ENCODE peak calls at places on chromosomes 1 and 21, in ten cellular contexts. H, P, X, K, V, C, F, U, W and M are unnamed samples.

GRCh38 chr1:23019851-23020625 is 770 bp downstream of the KDM1A start:
- DNase-seq in K (peak), F (peak), U (peak), V (peak), P (no peak), C (peak), H (peak), X (no peak), W (peak), M (peak)

GRCh38 chr1:151820940-151821339 is 10.7 kb downstream of the RORC start:
- DNase-seq in F (no peak), P (no peak), C (no peak), U (no peak), K (no peak), H (no peak), X (no peak), V (no peak), W (no peak), M (peak)

GRCh38 chr1:84289169-84289785 is 12.2 kb upstream of the SAMD13 start:
- DNase-seq in V (no peak), P (no peak), H (no peak), F (no peak), X (no peak), C (no peak), W (no peak), U (no peak), K (no peak), M (no peak)

GRCh38 chr1:185409345-185409744 is 92.3 kb upstream of the IVNS1ABP start:
- DNase-seq in X (no peak), U (no peak), K (no peak), H (no peak), F (no peak), V (no peak), C (no peak), W (no peak), P (no peak), M (no peak)

GRCh38 chr1:84719477-84720274 is 29.4 kb upstream of the SSX2IP start:
- DNase-seq in C (no peak), V (no peak), P (no peak), F (no peak), X (no peak), W (no peak), K (no peak), U (no peak), H (no peak), M (no peak)

GRCh38 chr1:58013237-58013636 is 533.3 kb downstream of the OMA1 start:
- DNase-seq in F (no peak), X (no peak), H (no peak), V (peak), W (no peak), P (no peak), C (peak), U (no peak), K (peak), M (peak)

GRCh38 chr21:43306911-43307676 is 119.8 kb downstream of the SIK1 start:
- DNase-seq in C (no peak), V (no peak), X (no peak), F (peak), P (no peak), W (peak), U (no peak), K (peak), H (peak), M (peak)

GRCh38 chr1:100606438-100606837 is 68.5 kb downstream of the GPR88 start:
- DNase-seq in W (no peak), P (no peak), U (peak), V (no peak), X (no peak), F (no peak), K (no peak), C (no peak), H (peak), M (peak)

GRCh38 chr1:47571161-47571560 is 133.3 kb downstream of the FOXD2 start:
- DNase-seq in H (no peak), W (no peak), X (no peak), V (no peak), U (no peak), K (no peak), F (no peak), P (no peak), C (no peak), M (no peak)

GRCh38 chr1:6988796-6989195 is 203.5 kb downstream of the CAMTA1 start:
- DNase-seq in X (no peak), C (no peak), U (no peak), H (no peak), K (no peak), P (peak), W (no peak), V (no peak), F (no peak), M (no peak)

GRCh38 chr21:40386301-40386911 is 460.6 kb downstream of the DSCAM start:
- DNase-seq in F (no peak), U (peak), K (peak), H (no peak), X (no peak), C (peak), V (peak), P (no peak), W (peak), M (peak)

GRCh38 chr1:23809751-23810171 is 9.2 kb upstream of the GALE start:
- DNase-seq in V (peak), P (no peak), X (no peak), H (no peak), F (peak), C (peak), W (peak), K (peak), U (peak), M (peak)

GRCh38 chr1:42734201-42735035 is 5.6 kb downstream of the CLDN19 start:
- DNase-seq in V (no peak), U (no peak), C (no peak), H (no peak), P (no peak), W (no peak), X (no peak), K (no peak), F (no peak), M (no peak)

DNA sequence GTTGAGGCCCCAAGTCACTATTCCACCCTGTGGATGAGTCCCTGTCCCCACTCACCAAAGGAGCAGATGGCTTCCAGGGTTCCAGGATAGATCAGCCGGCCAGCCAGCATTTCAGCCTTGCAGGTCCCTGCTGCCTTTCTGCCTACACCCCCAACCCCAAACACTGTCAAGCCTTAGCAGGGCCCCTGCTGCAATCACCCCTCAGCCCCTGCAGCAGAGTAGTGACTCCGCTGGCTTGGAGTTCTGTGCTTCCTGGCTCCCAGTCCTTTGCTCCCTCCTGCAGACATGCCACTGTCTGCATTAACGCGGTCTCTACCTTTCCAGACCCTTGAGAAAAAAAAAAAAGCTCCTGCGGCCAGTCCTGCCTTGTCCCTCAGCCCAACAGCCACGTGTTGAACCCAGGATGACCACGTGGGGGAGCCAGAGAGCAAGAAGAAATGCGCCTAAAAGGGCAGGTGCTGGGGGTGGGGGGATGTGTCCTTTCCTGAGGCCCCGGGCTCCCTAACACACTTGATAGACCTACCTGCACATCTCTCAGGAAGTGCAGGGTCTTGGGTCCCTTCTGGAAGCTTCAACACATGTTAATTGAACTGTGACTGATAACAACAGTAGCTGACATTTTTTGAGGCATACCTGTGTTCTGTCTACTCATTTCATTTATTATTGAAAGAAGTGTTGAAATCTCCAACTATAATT is 37.4 kb downstream of the RASSF5 start:
- DNase-seq in P (no peak), W (peak), F (peak), X (no peak), U (peak), K (peak), H (peak), C (peak), V (peak), M (peak)
- TF ChIP-seq CTCF in P (peak), W (peak), F (peak), X (peak), U (peak), K (peak), H (peak), C (peak), V (peak), M (peak)

GRCh38 chr1:33097137-33097611 is 16.2 kb downstream of the AZIN2 start:
- DNase-seq in H (no peak), P (no peak), K (no peak), X (no peak), F (no peak), U (no peak), V (no peak), C (no peak), W (no peak), M (no peak)

GRCh38 chr1:33097762-33098161 is 16.8 kb downstream of the AZIN2 start:
- DNase-seq in X (no peak), K (no peak), P (no peak), U (no peak), F (no peak), C (no peak), W (no peak), V (no peak), H (no peak), M (no peak)

GRCh38 chr1:33096358-33097005 is 15.5 kb downstream of the AZIN2 start:
- DNase-seq in P (no peak), V (no peak), F (no peak), U (no peak), H (no peak), C (no peak), K (no peak), W (no peak), X (peak), M (no peak)

GRCh38 chr1:33098371-33098770 is 17.4 kb downstream of the AZIN2 start:
- DNase-seq in P (no peak), X (no peak), V (no peak), U (no peak), W (no peak), H (no peak), C (no peak), K (no peak), F (no peak), M (no peak)

DNA sequence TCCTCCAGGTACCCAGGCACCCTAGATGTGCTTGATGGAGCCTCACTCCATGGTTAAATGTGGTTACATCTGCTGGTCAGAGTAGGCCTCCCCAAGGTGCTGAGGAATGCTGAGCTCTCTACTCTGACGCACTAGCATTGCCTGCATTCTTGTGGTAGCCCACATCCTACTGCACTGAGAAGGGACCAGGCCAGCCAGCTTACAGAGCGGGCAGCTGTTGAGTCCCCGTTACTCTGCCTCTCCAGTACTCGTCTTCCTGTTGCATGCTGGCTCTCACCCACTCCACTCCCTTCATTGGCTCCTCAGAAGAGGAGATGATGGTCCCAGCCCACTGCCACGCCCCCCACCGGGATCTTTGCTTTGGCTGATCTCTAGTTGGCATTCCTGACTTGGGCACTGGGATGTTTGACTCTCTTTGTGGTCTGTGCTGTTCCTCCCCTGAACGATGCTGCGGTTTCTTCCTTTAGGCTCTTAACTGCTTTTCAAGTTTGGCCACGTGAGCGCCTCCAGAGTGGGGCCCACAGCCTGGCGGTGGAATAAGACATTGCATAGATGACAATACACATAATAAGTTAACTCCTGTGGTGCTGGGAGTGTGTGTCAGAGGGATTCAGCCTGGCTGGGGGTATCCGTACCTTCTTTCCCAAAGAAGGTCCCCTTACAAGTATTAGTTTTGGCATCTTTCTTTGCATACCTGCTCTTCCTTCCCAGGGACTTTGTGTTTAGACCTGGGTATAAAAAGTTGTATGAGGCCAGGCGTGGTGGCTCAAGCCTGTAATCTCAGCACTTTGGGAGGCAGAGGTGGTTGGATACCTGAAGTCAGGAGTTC is 18.6 kb downstream of the AZIN2 start:
- DNase-seq in P (no peak), H (no peak), C (peak), F (no peak), U (peak), W (no peak), X (peak), V (no peak), K (no peak), M (peak)
- TF ChIP-seq CTCF in P (no peak), H (no peak), C (peak), F (no peak), U (peak), W (no peak), X (peak), V (no peak), K (no peak), M (peak)

DNA sequence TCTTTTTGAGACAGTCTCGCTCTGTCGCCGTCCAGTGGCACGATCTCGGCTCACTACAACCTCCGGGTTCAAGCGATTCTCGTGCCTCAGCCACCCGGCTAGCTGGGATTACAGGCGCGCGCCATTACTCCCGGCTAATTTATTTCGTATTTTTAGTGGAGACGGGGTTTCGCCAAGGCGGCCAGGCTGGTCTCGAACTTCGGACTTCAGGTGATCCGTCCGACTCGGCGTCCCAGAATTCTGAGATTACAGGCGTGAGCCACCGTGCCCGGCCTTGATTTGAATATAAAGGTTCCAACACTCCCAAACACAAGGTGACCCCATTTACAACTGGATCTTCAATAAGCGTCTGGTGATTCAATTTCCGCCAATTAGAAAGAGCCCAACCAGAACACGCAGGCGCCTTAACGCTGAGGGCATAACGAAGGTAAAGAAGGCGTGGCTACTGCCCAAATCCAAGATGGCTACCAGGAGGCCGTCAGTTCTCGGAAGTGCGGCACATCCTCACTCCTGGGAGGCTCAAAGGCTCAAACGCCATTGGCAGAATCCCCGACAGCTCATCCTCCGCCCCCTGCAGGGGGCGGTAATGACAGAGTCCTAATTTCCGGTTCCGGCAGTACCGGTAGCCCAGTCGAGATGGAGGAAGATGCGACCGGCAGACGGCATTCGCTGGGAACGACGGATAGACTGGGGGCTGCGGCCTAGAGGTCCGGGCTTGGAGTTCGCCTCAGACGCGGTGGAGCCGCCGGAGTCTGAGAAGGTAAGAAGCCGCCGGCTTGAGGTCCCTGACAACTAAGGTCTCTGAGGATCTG is at the start of gene SLC25A44:
- DNase-seq in X (peak), C (peak), K (peak), V (peak), H (peak), W (peak), U (peak), F (peak), P (peak), M (peak)
- TF ChIP-seq CTCF in X (peak), C (peak), K (peak), V (peak), H (peak), W (no peak), U (peak), F (peak), P (peak), M (peak)

GRCh38 chr1:172969611-172970010 is 81.1 kb downstream of the TNFSF18 start:
- DNase-seq in U (no peak), C (no peak), K (no peak), P (no peak), H (no peak), V (no peak), W (peak), X (peak), F (no peak), M (peak)
- TF ChIP-seq CTCF in U (no peak), C (no peak), K (no peak), P (no peak), H (no peak), V (no peak), W (no peak), X (no peak), F (no peak), M (no peak)

DNA sequence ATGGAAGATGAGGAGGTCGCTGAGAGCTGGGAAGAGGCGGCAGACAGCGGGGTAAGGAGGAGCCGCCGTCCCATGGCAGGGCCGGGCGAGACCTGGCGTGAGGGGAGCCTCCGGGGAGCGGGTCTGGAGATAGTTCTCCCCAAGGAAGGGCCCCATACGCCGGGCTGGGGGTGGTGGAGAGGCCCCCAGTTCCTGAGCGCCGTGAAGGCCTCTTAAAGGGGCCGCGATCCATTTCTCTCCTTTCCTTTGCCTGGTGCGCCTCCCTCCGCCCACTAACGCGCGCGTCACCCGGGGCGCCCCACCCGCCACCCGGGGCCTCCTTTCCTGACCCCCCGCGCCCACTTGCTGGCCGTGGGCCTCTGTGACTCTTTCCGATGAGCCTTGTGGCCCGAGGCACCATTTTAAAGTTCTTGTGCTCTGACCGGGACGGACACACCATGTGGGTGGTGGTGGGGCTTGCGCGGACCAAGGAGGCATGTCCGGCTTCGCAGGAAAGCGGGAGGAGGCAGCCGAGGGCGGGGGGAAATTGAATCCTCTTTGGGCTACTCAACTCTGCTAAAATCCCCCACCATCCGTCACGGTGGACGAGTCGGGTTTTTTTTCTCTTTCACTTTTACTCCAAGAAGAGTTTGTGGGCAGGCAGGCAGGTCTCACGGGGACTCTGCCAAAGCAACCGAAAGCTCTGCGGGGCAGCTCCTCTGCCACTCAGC is 371 bp downstream of the SZRD1 start:
- DNase-seq in C (peak), H (peak), X (peak), U (peak), W (peak), V (peak), F (peak), K (peak), P (peak), M (peak)
- TF ChIP-seq CTCF in C (no peak), H (no peak), X (no peak), U (no peak), W (no peak), V (no peak), F (no peak), K (no peak), P (no peak), M (no peak)

GRCh38 chr1:153277852-153278251 is 18.4 kb downstream of the LORICRIN start:
- DNase-seq in V (peak), W (peak), X (no peak), P (no peak), C (peak), H (no peak), F (peak), U (no peak), K (no peak), M (peak)
- TF ChIP-seq CTCF in V (peak), W (peak), X (peak), P (peak), C (peak), H (no peak), F (peak), U (peak), K (peak), M (peak)

GRCh38 chr1:215526846-215527151 is 40.3 kb upstream of the KCTD3 start:
- DNase-seq in F (no peak), U (no peak), V (no peak), H (no peak), K (no peak), W (no peak), X (no peak), P (no peak), C (no peak), M (no peak)

GRCh38 chr1:215523906-215524305 is 43.2 kb upstream of the KCTD3 start:
- DNase-seq in F (no peak), X (no peak), W (no peak), V (no peak), C (no peak), P (no peak), K (no peak), U (peak), H (no peak), M (no peak)

GRCh38 chr1:215526147-215526845 is 40.8 kb upstream of the KCTD3 start:
- DNase-seq in V (no peak), X (peak), F (peak), U (peak), C (no peak), H (no peak), W (no peak), K (no peak), P (no peak), M (peak)

GRCh38 chr1:215521279-215521678 is 45.8 kb upstream of the KCTD3 start:
- DNase-seq in W (no peak), C (no peak), P (no peak), F (no peak), H (no peak), X (no peak), U (no peak), K (no peak), V (no peak), M (no peak)

DNA sequence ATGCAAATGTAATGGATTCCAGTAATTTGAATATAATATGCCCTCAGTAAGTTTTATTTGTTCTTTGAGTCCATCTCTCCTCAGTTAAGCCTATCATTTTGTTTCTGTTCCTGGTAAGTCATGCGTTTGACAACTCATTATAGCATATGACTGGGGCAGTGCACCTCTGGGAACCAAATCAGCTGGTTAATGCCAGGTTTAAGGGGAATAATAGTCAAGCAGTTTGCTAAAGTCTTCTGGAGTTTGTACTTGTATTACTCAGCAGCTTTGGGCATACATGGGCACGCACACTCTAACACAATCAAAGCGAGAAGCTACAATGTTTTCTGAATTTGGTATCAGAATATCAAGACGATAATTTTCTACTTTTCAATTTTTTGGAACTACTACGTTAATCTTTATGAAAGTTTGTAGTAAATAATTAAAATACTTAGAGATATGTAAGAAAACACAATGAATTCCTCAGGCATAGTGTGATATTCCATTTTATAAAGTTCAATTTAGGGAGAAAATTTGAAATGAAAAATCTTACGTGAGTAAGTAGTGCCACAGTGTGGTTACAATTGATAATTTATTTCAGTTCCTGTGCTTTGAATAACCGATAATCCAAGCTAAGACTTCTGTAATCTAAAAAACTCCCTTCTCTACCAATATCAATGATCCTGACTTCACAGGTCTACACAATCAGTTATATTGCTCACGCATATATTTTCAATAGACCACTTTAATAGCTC is 43.8 kb upstream of the KCTD3 start:
- DNase-seq in X (no peak), C (no peak), U (peak), P (no peak), F (no peak), W (no peak), H (no peak), K (no peak), V (no peak), M (no peak)
- TF ChIP-seq CTCF in X (peak), C (peak), U (no peak), P (no peak), F (no peak), W (peak), H (no peak), K (no peak), V (no peak), M (peak)

GRCh38 chr1:75233302-75233929 is 99.2 kb downstream of the LHX8 start:
- DNase-seq in U (peak), X (no peak), V (no peak), K (no peak), F (peak), C (no peak), P (no peak), W (peak), H (no peak), M (peak)
- TF ChIP-seq CTCF in U (peak), X (peak), V (peak), K (peak), F (peak), C (peak), P (peak), W (peak), H (no peak), M (peak)